ENCODE peak calls at places on chromosomes 2 and 18, in eight cellular contexts. Z is PC-9, V is spleen, D is A549, K is astrocyte, O is uterus, P is heart right ventricle, J is heart left ventricle. M is an unnamed sample.

GRCh38 chr2:150621800-150622199 is 134.3 kb upstream of the RND3 start:
- DNase-seq in Z (peak; percentile 8), V (no peak), D (peak; percentile 49), K (peak; percentile 92), O (no peak), P (no peak), J (no peak), M (no peak)

GRCh38 chr2:117137371-117137770 is 677.1 kb upstream of the DDX18 start:
- DNase-seq in Z (no peak), V (no peak), D (no peak), K (no peak), O (no peak), P (no peak), J (no peak), M (no peak)

GRCh38 chr2:217958889-217959235 is 43.9 kb downstream of the TNS1 start:
- DNase-seq in Z (no peak), V (peak; percentile 46), D (no peak), K (no peak), O (peak; percentile 13), P (no peak), J (no peak), M (no peak)

GRCh38 chr2:156118753-156119416 is 213.6 kb downstream of the NR4A2 start:
- DNase-seq in Z (no peak), V (no peak), D (no peak), K (no peak), O (no peak), P (no peak), J (no peak), M (no peak)

GRCh38 chr2:240972636-240973521 is 25.5 kb upstream of the SNED1 start:
- DNase-seq in Z (no peak), V (no peak), D (no peak), K (peak; percentile 14), O (no peak), P (no peak), J (peak; percentile 15), M (peak; percentile 10)

GRCh38 chr2:67070826-67071225 is 326.3 kb upstream of the ETAA1 start:
- DNase-seq in Z (no peak), V (no peak), D (no peak), K (peak; percentile 49), O (no peak), P (no peak), J (no peak), M (no peak)

GRCh38 chr2:234251326-234252271 is 201.1 kb downstream of the SPP2 start:
- DNase-seq in Z (peak; percentile 81), V (no peak), D (peak; percentile 91), K (peak; percentile 100), O (no peak), P (no peak), J (no peak), M (no peak)

GRCh38 chr2:105502625-105503334 is 103.9 kb upstream of the FHL2 start:
- DNase-seq in Z (no peak), V (no peak), D (no peak), K (peak; percentile 48), O (no peak), P (no peak), J (no peak), M (no peak)

GRCh38 chr2:152825834-152826233 is 107.4 kb downstream of the ARL6IP6 start:
- DNase-seq in Z (no peak), V (no peak), D (no peak), K (peak; percentile 82), O (no peak), P (no peak), J (no peak), M (no peak)

GRCh38 chr18:35497006-35497333 is 790 bp downstream of the INO80C start:
- DNase-seq in Z (no peak), V (no peak), D (no peak), K (peak; percentile 59), O (peak; percentile 30), P (no peak), J (no peak), M (no peak)

GRCh38 chr18:58762781-58763171 is 91.5 kb downstream of the MALT1 start:
- DNase-seq in Z (no peak), V (no peak), D (no peak), K (no peak), O (no peak), P (no peak), J (no peak), M (no peak)

GRCh38 chr18:9403795-9404564 is 69.4 kb downstream of the TWSG1 start:
- DNase-seq in Z (no peak), V (no peak), D (no peak), K (no peak), O (no peak), P (no peak), J (peak; percentile 68), M (peak; percentile 26)

DNA sequence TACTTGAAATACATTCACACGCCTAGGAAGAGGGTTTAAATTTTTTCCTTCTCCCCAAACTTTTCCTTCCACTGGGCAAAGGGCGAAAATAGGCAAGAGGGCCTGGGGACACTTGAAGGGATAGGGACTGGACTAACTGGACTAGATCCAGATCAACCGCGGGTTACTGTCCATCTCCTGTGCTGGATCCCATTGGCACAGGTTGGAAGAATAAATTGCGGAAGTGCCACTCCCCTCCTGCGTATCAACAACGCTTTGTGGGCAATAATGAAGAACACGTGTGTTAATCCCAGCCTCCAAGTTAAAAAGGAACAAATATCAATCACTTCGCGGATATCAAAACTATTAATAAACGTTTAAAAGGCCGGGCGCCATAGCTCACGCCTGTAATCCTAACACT is 1.7 kb upstream of the FZD5 start:
- DNase-seq in Z (no peak), V (no peak), D (no peak), K (no peak), O (no peak), P (no peak), J (no peak), M (no peak)
- H3K4me3 ChIP-seq in Z (no peak overlapping the region), V (peak overlapping the region; percentile 87), D (no peak overlapping the region), K (no peak overlapping the region), O (no peak overlapping the region), P (no peak overlapping the region), J (no peak overlapping the region), M (peak overlapping the region; percentile 92)

DNA sequence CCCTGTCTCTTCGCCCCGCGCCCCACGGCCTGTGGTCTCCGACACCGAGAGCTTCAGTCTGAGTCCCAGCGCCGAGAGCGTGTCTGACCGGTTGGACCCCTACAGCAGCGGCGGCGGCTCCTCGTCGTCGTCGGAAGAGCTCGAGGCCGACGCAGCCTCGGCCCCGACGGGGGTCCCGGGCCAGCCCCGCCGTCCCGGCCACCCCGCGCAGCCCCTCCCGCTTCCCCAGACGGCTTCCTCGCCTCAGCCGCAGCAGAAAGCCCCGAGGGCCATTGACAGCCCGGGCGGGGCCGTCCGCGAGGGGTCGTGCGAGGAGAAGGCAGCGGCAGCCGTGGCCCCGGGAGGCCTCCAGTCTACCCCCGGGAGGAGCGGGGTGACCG is 1.3 kb downstream of the PHLPP1 start:
- DNase-seq in Z (peak; percentile 37), V (peak; percentile 92), D (peak; percentile 21), K (peak; percentile 11), O (peak; percentile 30), P (peak; percentile 45), J (peak; percentile 53), M (peak; percentile 59)
- TF ChIP-seq CTCF in Z (no peak), V (no peak), D (peak; percentile 28), K (no peak), O (peak; percentile 17), P (peak; percentile 40), J (no peak), M (no peak)

DNA sequence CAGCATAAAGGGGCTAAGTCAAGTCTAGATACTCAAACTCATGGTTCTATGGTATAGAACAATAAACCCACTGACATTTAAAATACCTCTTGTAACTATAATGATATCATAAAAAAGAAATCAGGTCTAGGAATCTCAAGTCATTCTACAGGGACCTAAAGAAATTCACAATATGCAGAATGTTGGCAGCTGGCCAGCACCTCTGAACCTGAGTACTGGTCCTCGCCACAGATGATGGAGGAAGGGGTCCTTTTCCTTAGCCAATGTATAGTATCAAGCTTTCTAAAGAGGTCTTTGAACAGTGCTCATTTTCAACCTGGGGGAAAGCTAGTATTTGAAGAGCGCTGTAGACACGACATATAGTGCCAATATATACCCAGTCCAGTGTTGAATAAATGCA is 108.4 kb upstream of the ITGB6 start:
- DNase-seq in Z (no peak), V (no peak), D (no peak), K (no peak), O (no peak), P (no peak), J (no peak), M (no peak)
- H3K4me1 ChIP-seq in Z (no peaks in the 10 kb centered on the region), V (peaks cover 18% of the 10 kb centered on the region), D (peaks cover 21% of the 10 kb centered on the region), K (peaks cover 35% of the 10 kb centered on the region), O (no peaks in the 10 kb centered on the region), P (peaks cover 48% of the 10 kb centered on the region), J (peaks cover 14% of the 10 kb centered on the region), M (peaks cover 98% of the 10 kb centered on the region)

GRCh38 chr18:55106906-55107305 is 147.6 kb upstream of the CCDC68 start:
- DNase-seq in Z (no peak), V (no peak), D (no peak), K (no peak), O (no peak), P (no peak), J (no peak), M (no peak)
- H3K4me3 ChIP-seq in Z (no peak overlapping the region), V (no peak overlapping the region), D (no peak overlapping the region), K (no peak overlapping the region), O (no peak overlapping the region), P (no peak overlapping the region), J (no peak overlapping the region), M (no peak overlapping the region)

DNA sequence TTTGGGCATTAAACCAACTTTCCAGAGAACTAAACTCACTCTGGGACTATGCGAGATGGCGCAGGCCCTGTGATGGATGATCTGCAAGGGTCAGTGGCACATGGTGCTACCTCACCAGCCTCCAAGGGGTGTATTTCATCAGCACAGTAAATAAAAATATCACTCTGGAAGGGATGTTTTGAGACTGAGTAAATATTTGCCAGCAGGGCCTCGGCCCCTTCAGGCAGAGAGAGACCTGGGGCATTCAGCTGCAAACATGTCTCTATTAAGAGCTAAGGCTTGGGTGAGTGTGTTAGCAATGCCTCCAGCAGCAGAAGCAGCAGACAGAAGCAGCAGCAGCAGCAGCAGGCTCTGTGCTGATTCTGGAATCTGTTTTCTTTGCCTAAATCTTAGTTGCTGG is 18.5 kb downstream of the ADCYAP1 start:
- DNase-seq in Z (no peak), V (no peak), D (no peak), K (no peak), O (no peak), P (no peak), J (no peak), M (no peak)
- TF ChIP-seq CTCF in Z (no peak), V (no peak), D (no peak), K (no peak), O (no peak), P (no peak), J (no peak), M (no peak)

GRCh38 chr2:30335981-30336538 is 104.7 kb downstream of the LBH start:
- DNase-seq in Z (no peak), V (no peak), D (no peak), K (peak; percentile 29), O (no peak), P (no peak), J (no peak), M (no peak)
- H3K4me1 ChIP-seq in Z (no peaks in the 10 kb centered on the region), V (peaks cover 72% of the 10 kb centered on the region), D (peaks cover 10% of the 10 kb centered on the region), K (no peaks in the 10 kb centered on the region), O (no peaks in the 10 kb centered on the region), P (peaks cover 21% of the 10 kb centered on the region), J (peaks cover 13% of the 10 kb centered on the region), M (peaks cover 45% of the 10 kb centered on the region)

DNA sequence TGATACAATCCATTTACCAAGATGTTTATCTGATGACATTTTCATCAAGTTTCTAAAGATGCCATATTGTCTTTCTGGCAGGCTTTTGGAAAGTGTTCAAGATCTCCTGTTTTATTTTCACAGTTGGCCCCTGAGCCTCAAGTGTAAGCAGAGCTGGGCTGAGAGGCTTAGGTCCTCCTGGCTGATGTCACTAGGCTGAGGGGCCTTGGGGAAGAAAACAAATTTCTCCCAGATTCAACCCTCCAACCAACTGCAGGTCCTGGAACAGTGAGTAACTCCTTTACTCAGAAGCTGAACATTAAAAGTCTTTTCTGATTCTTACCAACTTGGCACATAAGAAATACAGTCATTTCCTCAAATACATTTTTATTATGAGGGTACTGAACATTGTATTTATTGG is 14.9 kb upstream of the IL1RL1 start:
- DNase-seq in Z (no peak), V (no peak), D (no peak), K (no peak), O (no peak), P (no peak), J (no peak), M (no peak)
- H3K4me3 ChIP-seq in Z (no peak overlapping the region), V (no peak overlapping the region), D (no peak overlapping the region), K (no peak overlapping the region), O (no peak overlapping the region), P (no peak overlapping the region), J (no peak overlapping the region), M (no peak overlapping the region)